ENCODE peak calls at places on chromosomes 1 and 21, in nine cellular contexts. G is lower leg skin, B is H9, M is T-helper 9 cell, L is hepatocyte, N is pancreas, F is colonic mucosa, S is NCI-H774, T is GM13976. R is an unnamed sample.

GRCh38 chr21:37994211-37994610 is 78.0 kb upstream of the KCNJ6 start:
- DNase-seq in G (no peak), B (no peak), M (no peak), L (no peak), N (no peak), F (no peak), S (no peak), T (no peak), R (no peak)

GRCh38 chr1:204323887-204324286 is 35.8 kb downstream of the PLEKHA6 start:
- DNase-seq in G (no peak), B (no peak), M (no peak), L (peak), N (no peak), F (no peak), S (no peak), T (no peak), R (no peak)

GRCh38 chr1:30109853-30110252 is 613.5 kb downstream of the MATN1 start:
- DNase-seq in G (no peak), B (no peak), M (no peak), L (no peak), N (no peak), F (no peak), S (no peak), T (no peak), R (no peak)

GRCh38 chr1:167165948-167166702 is 54.6 kb upstream of the POU2F1 start:
- DNase-seq in G (no peak), B (peak), M (no peak), L (peak), N (no peak), F (peak), S (no peak), T (no peak), R (peak)

GRCh38 chr21:41933259-41934079 is 20.3 kb downstream of the C2CD2 start:
- DNase-seq in G (no peak), B (no peak), M (no peak), L (no peak), N (peak), F (no peak), S (no peak), T (no peak), R (no peak)

GRCh38 chr1:244060117-244060516 is 9.0 kb downstream of the ZBTB18 start:
- DNase-seq in G (no peak), B (no peak), M (no peak), L (no peak), N (no peak), F (no peak), S (no peak), T (no peak), R (no peak)

GRCh38 chr1:6832789-6833188 is 47.5 kb downstream of the CAMTA1 start:
- DNase-seq in G (no peak), B (no peak), M (no peak), L (no peak), N (no peak), F (no peak), S (no peak), T (no peak), R (no peak)

GRCh38 chr1:151936653-151937052 is 27.3 kb upstream of the THEM4 start:
- DNase-seq in G (no peak), B (no peak), M (no peak), L (peak), N (no peak), F (no peak), S (no peak), T (no peak), R (no peak)

GRCh38 chr1:77193951-77194350 is 25.3 kb downstream of the PIGK start:
- DNase-seq in G (no peak), B (no peak), M (no peak), L (no peak), N (no peak), F (no peak), S (no peak), T (no peak), R (no peak)

GRCh38 chr1:233935277-233935868 is 30.9 kb downstream of the SLC35F3 start:
- DNase-seq in G (no peak), B (no peak), M (no peak), L (no peak), N (no peak), F (no peak), S (no peak), T (no peak), R (no peak)

R was measured in ecto neural progenitor cell.